ENCODE peak calls at places on chromosomes 13 and 19, in five cellular contexts. E is transverse colon, R is ovary, L is tibial nerve, V is stomach. Z is an unnamed sample. For H3K4me1, the result is how much of the 10 kb centered on the place peaks cover.

GRCh38 chr19:14149509-14149994 is 13.2 kb upstream of the ASF1B start:
- DNase-seq in E (peak), R (peak), L (peak), V (peak), Z (peak)

GRCh38 chr13:65913173-65913572 is 1317.0 kb downstream of the PCDH9 start:
- DNase-seq in E (no peak), R (no peak), L (no peak), V (no peak), Z (no peak)

GRCh38 chr19:974564-975257 is 9.4 kb upstream of the WDR18 start:
- DNase-seq in E (no peak), R (no peak), L (no peak), V (no peak), Z (no peak)

GRCh38 chr13:111245781-111246384 is 74.6 kb upstream of the TEX29 start:
- DNase-seq in E (no peak), R (no peak), L (no peak), V (no peak), Z (no peak)

GRCh38 chr13:110944121-110944967 is 29.5 kb upstream of the ANKRD10 start:
- DNase-seq in E (peak), R (no peak), L (no peak), V (peak), Z (peak)

GRCh38 chr19:30529876-30530275 is 157.7 kb downstream of the ZNF536 start:
- DNase-seq in E (no peak), R (no peak), L (no peak), V (no peak), Z (no peak)

GRCh38 chr19:45005787-45006186 is 4.5 kb downstream of the RELB start:
- DNase-seq in E (peak), R (no peak), L (no peak), V (peak), Z (no peak)

GRCh38 chr19:23799321-23799720 is 40.6 kb upstream of the ZNF681 start:
- DNase-seq in E (no peak), R (no peak), L (no peak), V (no peak), Z (no peak)

GRCh38 chr19:19628499-19629134 is 597 bp upstream of the LPAR2 start:
- DNase-seq in E (peak), R (peak), L (no peak), V (peak), Z (peak)

GRCh38 chr13:39418424-39418823 is 184.6 kb downstream of the LHFPL6 start:
- DNase-seq in E (no peak), R (no peak), L (no peak), V (no peak), Z (no peak)

GRCh38 chr13:62512194-62513141 is 1096.8 kb upstream of the PCDH20 start:
- DNase-seq in E (peak), R (no peak), L (no peak), V (peak), Z (peak)

GRCh38 chr19:30403583-30403982 is 31.4 kb downstream of the ZNF536 start:
- DNase-seq in E (no peak), R (no peak), L (no peak), V (no peak), Z (no peak)

GRCh38 chr13:28622286-28622685 is 36.6 kb upstream of the POMP start:
- DNase-seq in E (peak), R (no peak), L (no peak), V (peak), Z (peak)

GRCh38 chr13:101499406-101499805 is 46.9 kb downstream of the ITGBL1 start:
- DNase-seq in E (no peak), R (no peak), L (no peak), V (no peak), Z (no peak)

GRCh38 chr13:105334211-105334610 is 1201.3 kb downstream of the EFNB2 start:
- DNase-seq in E (no peak), R (no peak), L (no peak), V (no peak), Z (no peak)

GRCh38 chr19:5122121-5122400 is 153.1 kb downstream of the KDM4B start:
- DNase-seq in E (no peak), R (no peak), L (no peak), V (no peak), Z (no peak)

GRCh38 chr19:53809518-53810186 is 14.5 kb downstream of the NLRP12 start:
- DNase-seq in E (no peak), R (no peak), L (no peak), V (no peak), Z (peak)

GRCh38 chr19:29581398-29581797 is 24.7 kb upstream of the POP4 start:
- DNase-seq in E (no peak), R (no peak), L (no peak), V (no peak), Z (no peak)

GRCh38 chr19:46487178-46487801 is 8.4 kb downstream of the PNMA8B start:
- DNase-seq in E (no peak), R (no peak), L (no peak), V (no peak), Z (no peak)

DNA sequence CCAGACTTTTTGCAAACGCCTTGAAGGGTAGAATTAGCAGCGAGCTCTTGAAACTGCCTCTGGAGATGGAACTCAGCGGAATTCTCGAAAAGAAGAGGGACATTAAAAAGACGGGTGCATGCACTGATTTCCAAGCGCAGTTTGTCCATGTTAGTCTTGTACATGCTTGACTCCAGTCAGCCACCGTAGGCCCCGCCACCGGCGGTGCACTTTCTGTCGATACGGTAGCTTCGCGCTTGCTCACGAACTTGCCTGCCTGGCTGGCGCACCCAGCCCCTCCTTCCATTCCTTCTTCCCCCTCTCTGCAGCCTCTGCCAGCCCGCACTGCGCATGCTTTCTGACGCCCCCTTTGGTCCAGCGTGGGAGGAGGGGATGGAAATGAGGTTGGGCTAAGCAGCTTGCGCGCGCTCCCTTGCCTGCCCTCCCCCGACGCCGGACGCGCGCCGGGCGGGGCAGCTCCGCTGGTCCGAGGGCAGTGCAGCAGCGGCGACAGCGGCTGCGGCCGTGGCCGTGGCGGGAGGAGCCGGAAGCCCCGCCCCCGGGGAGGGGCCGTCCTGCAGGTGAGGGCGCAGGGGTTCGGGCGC is at the start of gene ZNF575:
- DNase-seq in E (peak), R (peak), L (peak), V (peak), Z (peak)
- TF ChIP-seq EP300 in E (no peak), R (no peak), L (peak), V (no peak), Z (no peak)

DNA sequence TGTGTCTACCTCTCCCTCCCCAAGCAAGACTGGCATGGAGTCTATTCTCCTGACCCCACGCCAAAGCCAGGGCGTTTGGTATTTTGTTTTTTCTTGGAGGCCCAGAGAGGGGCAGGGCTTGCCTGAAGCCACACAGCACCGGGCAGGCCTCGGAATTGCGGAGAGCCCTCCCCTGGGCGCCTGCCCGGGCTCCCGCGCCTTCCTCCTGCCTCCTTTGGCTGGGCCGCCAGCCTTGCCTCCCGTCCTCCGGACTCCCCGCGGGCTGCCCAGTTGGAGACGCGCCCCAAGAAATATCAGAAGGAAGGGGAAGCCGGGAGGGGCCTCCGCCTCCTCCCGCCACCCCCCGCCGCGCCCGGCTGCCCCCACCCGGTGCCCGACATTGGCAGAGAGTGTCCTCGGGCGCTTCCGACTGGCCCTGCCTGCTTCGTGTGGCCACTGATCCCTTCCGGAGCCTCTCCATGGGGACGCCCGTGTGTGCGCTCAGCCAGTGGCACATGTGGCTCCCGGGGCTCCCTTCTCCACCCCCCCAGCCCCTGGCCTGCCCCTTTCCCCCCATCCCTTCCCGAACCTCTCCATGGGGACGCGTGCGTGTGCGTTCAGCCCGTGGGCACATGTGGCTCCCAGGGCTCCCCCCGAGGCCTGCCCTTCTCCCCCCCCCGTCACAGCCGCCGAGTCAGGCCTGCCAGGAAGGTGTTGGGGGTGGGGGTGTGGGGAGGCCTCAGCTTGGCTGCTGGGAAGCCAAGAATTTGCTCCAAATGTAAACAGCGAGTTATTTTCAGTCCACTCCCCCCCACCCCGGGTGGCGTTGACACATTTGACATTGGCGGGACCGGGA is 37.3 kb downstream of the NFIC start:
- DNase-seq in E (peak), R (peak), L (peak), V (peak), Z (peak)
- H3K4me1 ChIP-seq in E (under half), R (under half), L (under half), V (half or more), Z (half or more)

DNA sequence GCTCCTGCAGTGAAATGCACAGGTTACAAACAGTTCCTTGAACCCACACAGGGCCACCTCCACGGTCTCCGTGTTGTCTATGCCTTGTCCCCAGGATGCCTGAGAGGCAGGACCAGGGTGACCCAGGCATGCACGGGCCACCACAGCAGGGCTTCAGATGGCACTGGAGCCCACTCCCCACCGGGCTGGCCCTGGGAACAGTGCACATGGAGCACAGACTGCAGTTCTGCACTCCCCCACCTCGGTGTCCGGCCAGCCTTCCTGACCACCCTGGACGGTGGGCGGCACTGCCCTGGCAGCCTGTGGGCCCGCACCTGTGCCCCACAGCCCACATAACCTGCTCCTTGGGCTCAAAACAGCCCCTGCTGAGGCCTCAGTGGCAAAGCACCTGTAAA is 14.3 kb upstream of the SLC35E1 start:
- DNase-seq in E (no peak), R (no peak), L (no peak), V (no peak), Z (no peak)
- H3K27ac ChIP-seq in E (peak), R (no peak), L (peak), V (peak), Z (peak)

GRCh38 chr19:51043497-51043896 is 8.7 kb upstream of the KLK12 start:
- DNase-seq in E (no peak), R (no peak), L (no peak), V (no peak), Z (no peak)
- TF ChIP-seq EP300 in E (no peak), R (no peak), L (no peak), V (no peak), Z (no peak)

GRCh38 chr19:3782330-3782729 is 3.9 kb downstream of the MATK start:
- DNase-seq in E (no peak), R (no peak), L (no peak), V (no peak), Z (no peak)
- H3K4me1 ChIP-seq in E (under half), R (under half), L (under half), V (under half), Z (under half)

GRCh38 chr19:48108997-48109782 is 1.4 kb downstream of the PLA2G4C start:
- DNase-seq in E (no peak), R (no peak), L (no peak), V (no peak), Z (no peak)

GRCh38 chr19:48111280-48111679 is 663 bp upstream of the PLA2G4C start:
- DNase-seq in E (no peak), R (no peak), L (no peak), V (no peak), Z (no peak)

GRCh38 chr19:48117515-48118330 is 7.1 kb upstream of the PLA2G4C start:
- DNase-seq in E (no peak), R (no peak), L (no peak), V (no peak), Z (no peak)

GRCh38 chr19:48110350-48110966 is at the start of gene PLA2G4C:
- DNase-seq in E (peak), R (peak), L (peak), V (peak), Z (peak)

DNA sequence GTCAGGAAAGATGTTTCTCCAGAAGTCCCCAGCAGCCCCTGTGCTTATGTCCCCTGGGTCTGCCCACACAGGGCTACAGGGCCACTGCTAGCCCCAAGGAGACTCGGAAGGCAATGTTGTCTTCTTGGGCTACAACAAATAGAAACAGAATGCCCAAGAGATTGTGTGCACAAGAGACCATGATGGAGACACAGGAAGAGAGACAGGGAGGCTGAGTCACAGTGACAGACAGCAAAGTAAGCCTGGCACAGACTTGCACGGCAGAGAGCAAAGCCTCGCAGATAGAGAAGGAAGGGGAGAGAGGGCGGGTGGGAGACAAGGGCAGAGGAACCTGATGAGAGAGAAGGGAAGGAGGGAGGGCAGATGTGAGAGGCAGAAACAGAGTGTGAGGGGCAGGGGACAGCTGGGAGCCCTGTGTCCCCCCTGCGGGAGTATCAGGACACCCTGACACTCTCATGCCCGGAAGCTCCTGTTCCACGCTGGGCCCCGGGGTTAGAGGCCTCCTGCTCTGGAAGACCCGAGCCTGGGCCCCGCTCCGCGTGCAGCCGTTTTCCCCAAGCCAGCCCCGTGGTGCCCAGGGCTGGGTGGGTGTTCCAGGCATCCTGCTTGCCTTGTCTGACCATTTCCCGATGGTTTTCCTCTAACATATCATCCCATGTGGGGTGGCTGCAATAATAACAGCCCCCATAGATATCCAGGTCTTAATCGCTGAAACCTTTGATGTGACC is 2.7 kb upstream of the PLA2G4C start:
- DNase-seq in E (no peak), R (no peak), L (no peak), V (no peak), Z (no peak)
- H3K27ac ChIP-seq in E (no peak), R (no peak), L (no peak), V (no peak), Z (no peak)

GRCh38 chr19:2049741-2050348 is 1.2 kb downstream of the MKNK2 start:
- DNase-seq in E (peak), R (peak), L (peak), V (peak), Z (peak)

GRCh38 chr19:2048959-2049740 is 1.9 kb downstream of the MKNK2 start:
- DNase-seq in E (no peak), R (peak), L (no peak), V (no peak), Z (peak)

GRCh38 chr19:2051771-2052704 is 994 bp upstream of the MKNK2 start:
- DNase-seq in E (peak), R (peak), L (no peak), V (peak), Z (no peak)

GRCh38 chr19:2050349-2050990 is 574 bp downstream of the MKNK2 start:
- DNase-seq in E (no peak), R (no peak), L (no peak), V (no peak), Z (peak)

GRCh38 chr19:2050991-2051770 is at the start of gene MKNK2:
- DNase-seq in E (peak), R (peak), L (peak), V (peak), Z (peak)
- TF ChIP-seq EP300 in E (no peak), R (no peak), L (peak), V (no peak), Z (no peak)

GRCh38 chr13:41459754-41460111 is 2.4 kb downstream of the RGCC start:
- DNase-seq in E (no peak), R (no peak), L (no peak), V (no peak), Z (no peak)
- H3K4me1 ChIP-seq in E (under half), R (under half), L (under half), V (half or more), Z (under half)

DNA sequence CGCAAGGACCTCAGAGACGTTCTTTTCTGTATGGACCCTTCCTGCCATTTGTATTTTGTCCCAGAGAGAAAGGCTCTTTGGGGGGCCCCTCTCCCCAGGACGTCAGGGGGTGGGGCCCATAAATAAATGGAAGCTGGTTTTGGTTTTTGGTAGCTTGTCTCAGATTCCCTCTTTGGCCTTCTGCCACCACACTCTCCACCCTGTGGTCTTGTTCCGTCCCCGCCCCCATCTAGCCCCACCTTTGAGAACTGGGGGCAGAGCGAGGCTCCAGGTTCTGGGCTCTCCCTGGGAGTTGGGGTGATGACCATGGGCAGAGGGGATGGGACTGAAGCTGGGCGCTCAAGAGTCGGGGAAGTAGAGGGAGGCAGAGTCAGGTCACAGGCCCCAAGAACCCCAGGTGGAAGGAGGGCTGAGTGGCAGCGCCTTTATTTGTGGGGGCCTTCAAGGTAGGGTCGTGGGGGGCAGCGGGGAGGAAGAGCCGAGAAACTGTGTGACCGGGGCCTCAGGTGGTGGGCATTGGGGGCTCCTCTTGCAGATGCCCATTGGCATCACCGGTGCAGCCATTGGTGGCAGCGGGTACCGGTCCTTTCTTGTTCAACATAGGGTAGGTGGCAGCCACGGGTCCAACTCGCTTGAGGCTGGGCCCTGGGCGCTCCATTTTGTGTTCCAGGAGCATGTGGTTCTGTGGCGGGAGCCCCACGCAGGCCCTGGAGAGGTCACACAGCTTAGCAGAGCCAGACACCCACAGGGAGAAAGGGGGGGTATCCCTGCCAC is 3.3 kb downstream of the ISYNA1 start:
- DNase-seq in E (no peak), R (peak), L (no peak), V (no peak), Z (no peak)
- H3K27ac ChIP-seq in E (no peak), R (peak), L (peak), V (peak), Z (peak)